ENCODE peak calls at places on chromosomes 5 and 9, in six cellular contexts. O is upper lobe of left lung, N is A549, T is ovary, K is tibial nerve, M is sigmoid colon. X is an unnamed sample.

GRCh38 chr5:123599171-123599570 is 87.2 kb downstream of the CSNK1G3 start:
- DNase-seq in M (no peak), N (no peak), K (no peak), O (no peak), T (no peak), X (no peak)

GRCh38 chr5:112023766-112024165 is 266.8 kb upstream of the NREP start:
- DNase-seq in K (no peak), O (no peak), N (no peak), T (no peak), M (no peak), X (no peak)

GRCh38 chr5:68722357-68722756 is 371.5 kb upstream of the SLC30A5 start:
- DNase-seq in M (no peak), K (no peak), O (no peak), T (no peak), N (no peak), X (no peak)

GRCh38 chr9:129166962-129167557 is 11.0 kb downstream of the IER5L start:
- DNase-seq in O (no peak), N (peak; percentile 79), M (peak; percentile 92), K (no peak), T (peak; percentile 80), X (peak; percentile 95)

GRCh38 chr5:98927988-98928801 is 612 bp downstream of the CHD1 start:
- DNase-seq in N (peak; percentile 69), O (peak; percentile 93), K (peak; percentile 62), T (peak; percentile 82), M (peak; percentile 88), X (peak; percentile 57)

GRCh38 chr5:176514244-176514918 is 22.8 kb downstream of the RNF44 start:
- DNase-seq in N (no peak), K (no peak), O (no peak), M (no peak), T (no peak), X (no peak)

GRCh38 chr5:54275361-54275760 is 35.0 kb downstream of the ARL15 start:
- DNase-seq in K (no peak), T (no peak), N (no peak), M (no peak), O (no peak), X (no peak)

GRCh38 chr9:110820378-110820777 is 151.8 kb downstream of the MUSK start:
- DNase-seq in T (no peak), M (no peak), N (no peak), O (no peak), K (no peak), X (no peak)

GRCh38 chr9:130932220-130933069 is 6.6 kb downstream of the FIBCD1 start:
- DNase-seq in M (no peak), K (no peak), O (peak; percentile 79), T (no peak), N (no peak), X (no peak)

GRCh38 chr5:82314964-82315728 is 37.0 kb upstream of the RPS23 start:
- DNase-seq in T (no peak), M (no peak), K (no peak), N (no peak), O (no peak), X (no peak)

GRCh38 chr9:76082062-76082461 is 191.6 kb downstream of the PCSK5 start:
- DNase-seq in T (no peak), N (no peak), M (no peak), O (no peak), K (no peak), X (no peak)

GRCh38 chr9:91198405-91198804 is 163.3 kb downstream of the AUH start:
- DNase-seq in T (no peak), M (no peak), O (no peak), K (no peak), N (no peak), X (no peak)

GRCh38 chr9:28052104-28052503 is 478.8 kb upstream of the C9orf72 start:
- DNase-seq in K (no peak), O (no peak), T (no peak), M (no peak), N (no peak), X (no peak)

GRCh38 chr5:90096415-90097081 is 313.0 kb downstream of the CETN3 start:
- DNase-seq in K (no peak), N (peak; percentile 62), M (no peak), T (no peak), O (no peak), X (peak; percentile 61)

GRCh38 chr9:91515074-91515687 is 91.5 kb upstream of the NFIL3 start:
- DNase-seq in N (no peak), T (no peak), K (no peak), M (no peak), O (no peak), X (peak; percentile 35)

GRCh38 chr5:56264417-56265025 is 31.4 kb upstream of the ANKRD55 start:
- DNase-seq in M (no peak), O (no peak), T (no peak), K (no peak), N (peak; percentile 71), X (peak; percentile 30)

GRCh38 chr5:97063276-97063675 is 79.1 kb downstream of the LIX1 start:
- DNase-seq in M (no peak), T (no peak), K (no peak), N (no peak), O (no peak), X (no peak)

GRCh38 chr9:81609782-81610738 is 79.3 kb downstream of the TLE1 start:
- DNase-seq in K (no peak), T (no peak), N (no peak), M (no peak), O (no peak), X (no peak)

GRCh38 chr5:170228756-170229459 is 3.9 kb upstream of the C5orf58 start:
- DNase-seq in K (no peak), T (no peak), M (no peak), N (no peak), O (no peak), X (no peak)

GRCh38 chr9:3743901-3744413 is 218.2 kb upstream of the RFX3 start:
- DNase-seq in N (no peak), O (no peak), K (no peak), T (no peak), M (no peak), X (no peak)

GRCh38 chr5:124663101-124663506 is 83.3 kb downstream of the ZNF608 start:
- DNase-seq in K (no peak), T (no peak), M (no peak), O (no peak), N (no peak), X (no peak)

GRCh38 chr9:34346873-34347799 is 17.8 kb downstream of the NUDT2 start:
- DNase-seq in N (no peak), M (peak; percentile 56), T (no peak), K (no peak), O (no peak), X (no peak)

GRCh38 chr5:96720408-96720807 is 58.2 kb downstream of the CAST start:
- DNase-seq in T (no peak), O (no peak), N (no peak), M (no peak), K (no peak), X (no peak)

GRCh38 chr5:118956727-118957126 is 31.6 kb downstream of the DTWD2 start:
- DNase-seq in T (no peak), K (no peak), M (no peak), O (no peak), N (peak; percentile 21), X (no peak)

GRCh38 chr9:77864096-77864889 is 167.3 kb downstream of the GNAQ start:
- DNase-seq in M (no peak), N (peak; percentile 11), T (no peak), O (no peak), K (no peak), X (no peak)

GRCh38 chr9:112711050-112711689 is 6.7 kb downstream of the INIP start:
- DNase-seq in N (peak; percentile 42), K (no peak), M (no peak), O (no peak), T (no peak), X (no peak)

GRCh38 chr5:57858905-57859304 is 376.3 kb upstream of the ACTBL2 start:
- DNase-seq in K (no peak), T (no peak), N (no peak), M (no peak), O (no peak), X (no peak)

GRCh38 chr9:114035845-114036785 is 42.0 kb downstream of the AMBP start:
- DNase-seq in K (no peak), N (no peak), O (peak; percentile 62), T (no peak), M (peak; percentile 38), X (no peak)

GRCh38 chr9:137097761-137098462 is 11.1 kb downstream of the MAN1B1 start:
- DNase-seq in K (no peak), O (peak; percentile 63), T (no peak), N (no peak), M (no peak), X (no peak)
- TF ChIP-seq EP300 in K (no peak), O (no peak), T (no peak), N (no peak), M (no peak), X (no peak)

DNA sequence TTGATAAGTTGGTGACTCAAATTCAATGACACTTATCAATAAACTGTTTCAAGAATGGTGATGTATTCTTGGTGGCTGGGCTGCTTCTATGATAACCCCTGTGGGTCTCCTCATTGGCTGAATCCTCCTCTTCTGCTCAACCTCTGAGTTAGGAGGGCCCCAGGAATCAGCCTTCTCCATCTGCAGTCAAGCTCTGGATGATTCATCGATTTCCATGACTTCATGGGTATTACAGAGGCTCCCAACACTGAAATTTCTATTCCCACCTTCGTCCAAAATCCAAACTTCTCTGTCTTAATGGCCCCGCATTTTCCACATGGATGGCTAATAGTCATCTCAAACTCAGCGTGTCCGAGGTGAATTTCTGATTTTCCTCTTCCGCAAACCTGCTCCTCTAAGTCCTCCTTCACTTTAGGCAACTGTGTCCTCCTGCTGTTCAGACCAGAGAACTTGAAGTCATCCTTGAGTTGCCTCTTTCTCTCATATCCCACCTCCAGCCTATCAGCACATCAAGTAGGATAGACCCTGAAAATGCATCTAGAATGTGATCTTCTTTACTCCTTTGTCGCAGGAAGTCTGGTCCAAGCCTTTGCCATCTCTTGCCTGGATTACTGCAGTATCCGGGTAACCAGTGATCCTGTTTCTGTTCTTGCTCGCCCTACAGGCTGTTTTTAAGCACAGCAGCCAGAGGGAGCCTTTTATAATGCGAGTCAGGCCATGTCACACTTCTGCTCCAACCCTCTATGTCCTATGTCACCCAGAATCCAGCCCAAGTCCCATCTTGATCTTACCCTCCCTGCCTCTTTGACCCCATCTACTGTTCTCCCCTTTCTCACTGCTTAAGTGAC is 41.4 kb upstream of the IL7R start:
- DNase-seq in T (no peak), O (no peak), M (no peak), K (no peak), N (peak; percentile 27), X (no peak)
- TF ChIP-seq CTCF in T (no peak), O (no peak), M (no peak), K (no peak), N (no peak), X (no peak)

GRCh38 chr5:73858054-73858453 is 232.1 kb downstream of the ARHGEF28 start:
- DNase-seq in K (no peak), M (no peak), N (no peak), O (no peak), T (no peak), X (no peak)
- TF ChIP-seq EP300 in K (no peak), M (no peak), N (no peak), O (no peak), T (no peak), X (no peak)

GRCh38 chr5:11672385-11673085 is 231.7 kb downstream of the CTNND2 start:
- DNase-seq in N (no peak), K (no peak), T (no peak), M (no peak), O (no peak), X (no peak)

DNA sequence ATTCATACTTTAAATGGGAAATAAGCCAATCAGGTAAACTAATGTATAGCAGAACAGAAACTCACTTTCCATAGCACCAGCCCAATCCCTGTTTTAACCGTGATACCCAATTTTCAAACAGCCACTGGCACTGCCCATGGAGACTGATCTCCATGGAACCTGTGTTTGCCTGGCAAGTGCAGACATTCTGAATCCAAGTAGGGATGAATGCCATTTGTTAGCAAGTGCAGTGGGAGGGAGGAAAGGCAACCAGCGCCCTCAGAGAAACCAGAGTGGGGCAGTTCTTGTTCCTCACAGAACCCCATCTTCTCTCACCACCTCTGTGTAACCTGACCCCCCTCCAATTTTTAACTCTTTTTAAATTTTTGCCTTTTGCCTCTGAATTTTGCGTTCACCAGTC is 229.0 kb downstream of the CTNND2 start:
- DNase-seq in T (no peak), M (no peak), N (no peak), K (no peak), O (no peak), X (no peak)
- TF ChIP-seq CTCF in T (no peak), M (no peak), N (no peak), K (no peak), O (no peak), X (no peak)

X was measured in stomach.